ENCODE peak calls at places on chromosomes 13 and 19, in seven cellular contexts. One of them, this sample, is unnamed.

GRCh38 chr13:20340759-20341161 is 108.6 kb upstream of the GJB6 start:
- DNase-seq in epithelial cell of esophagus: peak
- DNase-seq in fibroblast of the aortic adventitia: peak
- DNase-seq in psoas muscle: peak
- DNase-seq in right cardiac atrium: peak
- DNase-seq in aorta: peak
- DNase-seq in cardiac fibroblast: peak
- DNase-seq in this sample: no peak

GRCh38 chr19:791605-792360 is 5.5 kb upstream of the PTBP1 start:
- DNase-seq in epithelial cell of esophagus: no peak
- DNase-seq in fibroblast of the aortic adventitia: no peak
- DNase-seq in psoas muscle: peak
- DNase-seq in right cardiac atrium: peak
- DNase-seq in aorta: no peak
- DNase-seq in cardiac fibroblast: no peak
- DNase-seq in this sample: no peak

GRCh38 chr19:50024719-50025021 is 502 bp downstream of the VRK3 start:
- DNase-seq in epithelial cell of esophagus: no peak
- DNase-seq in fibroblast of the aortic adventitia: no peak
- DNase-seq in psoas muscle: no peak
- DNase-seq in right cardiac atrium: no peak
- DNase-seq in aorta: no peak
- DNase-seq in cardiac fibroblast: no peak
- DNase-seq in this sample: no peak

GRCh38 chr19:41784337-41785239 is 11.8 kb upstream of the CEACAM3 start:
- DNase-seq in epithelial cell of esophagus: no peak
- DNase-seq in fibroblast of the aortic adventitia: no peak
- DNase-seq in psoas muscle: no peak
- DNase-seq in right cardiac atrium: no peak
- DNase-seq in aorta: no peak
- DNase-seq in cardiac fibroblast: no peak
- DNase-seq in this sample: no peak

GRCh38 chr19:1134431-1134830 is 30.6 kb downstream of the GPX4 start:
- DNase-seq in epithelial cell of esophagus: peak
- DNase-seq in fibroblast of the aortic adventitia: peak
- DNase-seq in psoas muscle: no peak
- DNase-seq in right cardiac atrium: no peak
- DNase-seq in aorta: no peak
- DNase-seq in cardiac fibroblast: no peak
- DNase-seq in this sample: no peak

GRCh38 chr19:19562665-19563347 is 24.7 kb downstream of the CILP2 start:
- DNase-seq in epithelial cell of esophagus: no peak
- DNase-seq in fibroblast of the aortic adventitia: no peak
- DNase-seq in psoas muscle: no peak
- DNase-seq in right cardiac atrium: no peak
- DNase-seq in aorta: no peak
- DNase-seq in cardiac fibroblast: no peak
- DNase-seq in this sample: no peak

GRCh38 chr13:21583496-21583895 is 20.5 kb downstream of the MICU2 start:
- DNase-seq in epithelial cell of esophagus: no peak
- DNase-seq in fibroblast of the aortic adventitia: peak
- DNase-seq in psoas muscle: no peak
- DNase-seq in right cardiac atrium: no peak
- DNase-seq in aorta: no peak
- DNase-seq in cardiac fibroblast: peak
- DNase-seq in this sample: no peak

GRCh38 chr19:40640744-40641143 is 39.6 kb downstream of the LTBP4 start:
- DNase-seq in epithelial cell of esophagus: no peak
- DNase-seq in fibroblast of the aortic adventitia: peak
- DNase-seq in psoas muscle: no peak
- DNase-seq in right cardiac atrium: no peak
- DNase-seq in aorta: peak
- DNase-seq in cardiac fibroblast: peak
- DNase-seq in this sample: no peak

GRCh38 chr19:34832581-34833112 is 59.6 kb upstream of the ZNF599 start:
- DNase-seq in epithelial cell of esophagus: no peak
- DNase-seq in fibroblast of the aortic adventitia: no peak
- DNase-seq in psoas muscle: no peak
- DNase-seq in right cardiac atrium: no peak
- DNase-seq in aorta: no peak
- DNase-seq in cardiac fibroblast: no peak
- DNase-seq in this sample: no peak

GRCh38 chr19:50652722-50653121 is 3.5 kb downstream of the C19orf81 start:
- DNase-seq in epithelial cell of esophagus: no peak
- DNase-seq in fibroblast of the aortic adventitia: no peak
- DNase-seq in psoas muscle: no peak
- DNase-seq in right cardiac atrium: no peak
- DNase-seq in aorta: no peak
- DNase-seq in cardiac fibroblast: no peak
- DNase-seq in this sample: no peak

GRCh38 chr13:109509154-109509905 is 277.1 kb downstream of the IRS2 start:
- DNase-seq in epithelial cell of esophagus: peak
- DNase-seq in fibroblast of the aortic adventitia: peak
- DNase-seq in psoas muscle: no peak
- DNase-seq in right cardiac atrium: no peak
- DNase-seq in aorta: no peak
- DNase-seq in cardiac fibroblast: peak
- DNase-seq in this sample: no peak

GRCh38 chr19:35026418-35026817 is 3.9 kb upstream of the SCN1B start:
- DNase-seq in epithelial cell of esophagus: no peak
- DNase-seq in fibroblast of the aortic adventitia: no peak
- DNase-seq in psoas muscle: no peak
- DNase-seq in right cardiac atrium: no peak
- DNase-seq in aorta: no peak
- DNase-seq in cardiac fibroblast: no peak
- DNase-seq in this sample: no peak

GRCh38 chr13:65236841-65237418 is 1993.2 kb downstream of the PCDH9 start:
- DNase-seq in epithelial cell of esophagus: no peak
- DNase-seq in fibroblast of the aortic adventitia: no peak
- DNase-seq in psoas muscle: no peak
- DNase-seq in right cardiac atrium: no peak
- DNase-seq in aorta: no peak
- DNase-seq in cardiac fibroblast: no peak
- DNase-seq in this sample: no peak

GRCh38 chr19:7978196-7978825 is 27.1 kb downstream of the ELAVL1 start:
- DNase-seq in epithelial cell of esophagus: peak
- DNase-seq in fibroblast of the aortic adventitia: no peak
- DNase-seq in psoas muscle: no peak
- DNase-seq in right cardiac atrium: no peak
- DNase-seq in aorta: no peak
- DNase-seq in cardiac fibroblast: no peak
- DNase-seq in this sample: no peak

GRCh38 chr13:51158365-51158764 is 47.3 kb upstream of the C13orf42 start:
- DNase-seq in epithelial cell of esophagus: no peak
- DNase-seq in fibroblast of the aortic adventitia: no peak
- DNase-seq in psoas muscle: no peak
- DNase-seq in right cardiac atrium: no peak
- DNase-seq in aorta: no peak
- DNase-seq in cardiac fibroblast: no peak
- DNase-seq in this sample: no peak

GRCh38 chr19:2235026-2235395 is 1.1 kb downstream of the PLEKHJ1 start:
- DNase-seq in epithelial cell of esophagus: peak
- DNase-seq in fibroblast of the aortic adventitia: no peak
- DNase-seq in psoas muscle: no peak
- DNase-seq in right cardiac atrium: no peak
- DNase-seq in aorta: no peak
- DNase-seq in cardiac fibroblast: no peak
- DNase-seq in this sample: no peak

GRCh38 chr13:73421310-73421912 is 362.6 kb downstream of the KLF5 start:
- DNase-seq in epithelial cell of esophagus: peak
- DNase-seq in fibroblast of the aortic adventitia: peak
- DNase-seq in psoas muscle: no peak
- DNase-seq in right cardiac atrium: no peak
- DNase-seq in aorta: no peak
- DNase-seq in cardiac fibroblast: peak
- DNase-seq in this sample: peak

GRCh38 chr19:37565370-37565669 is 29.3 kb downstream of the ZNF571 start:
- DNase-seq in epithelial cell of esophagus: no peak
- DNase-seq in fibroblast of the aortic adventitia: no peak
- DNase-seq in psoas muscle: no peak
- DNase-seq in right cardiac atrium: no peak
- DNase-seq in aorta: no peak
- DNase-seq in cardiac fibroblast: no peak
- DNase-seq in this sample: no peak

GRCh38 chr13:78777973-78778372 is 119.0 kb upstream of the OBI1 start:
- DNase-seq in epithelial cell of esophagus: no peak
- DNase-seq in fibroblast of the aortic adventitia: no peak
- DNase-seq in psoas muscle: no peak
- DNase-seq in right cardiac atrium: no peak
- DNase-seq in aorta: no peak
- DNase-seq in cardiac fibroblast: no peak
- DNase-seq in this sample: no peak

DNA sequence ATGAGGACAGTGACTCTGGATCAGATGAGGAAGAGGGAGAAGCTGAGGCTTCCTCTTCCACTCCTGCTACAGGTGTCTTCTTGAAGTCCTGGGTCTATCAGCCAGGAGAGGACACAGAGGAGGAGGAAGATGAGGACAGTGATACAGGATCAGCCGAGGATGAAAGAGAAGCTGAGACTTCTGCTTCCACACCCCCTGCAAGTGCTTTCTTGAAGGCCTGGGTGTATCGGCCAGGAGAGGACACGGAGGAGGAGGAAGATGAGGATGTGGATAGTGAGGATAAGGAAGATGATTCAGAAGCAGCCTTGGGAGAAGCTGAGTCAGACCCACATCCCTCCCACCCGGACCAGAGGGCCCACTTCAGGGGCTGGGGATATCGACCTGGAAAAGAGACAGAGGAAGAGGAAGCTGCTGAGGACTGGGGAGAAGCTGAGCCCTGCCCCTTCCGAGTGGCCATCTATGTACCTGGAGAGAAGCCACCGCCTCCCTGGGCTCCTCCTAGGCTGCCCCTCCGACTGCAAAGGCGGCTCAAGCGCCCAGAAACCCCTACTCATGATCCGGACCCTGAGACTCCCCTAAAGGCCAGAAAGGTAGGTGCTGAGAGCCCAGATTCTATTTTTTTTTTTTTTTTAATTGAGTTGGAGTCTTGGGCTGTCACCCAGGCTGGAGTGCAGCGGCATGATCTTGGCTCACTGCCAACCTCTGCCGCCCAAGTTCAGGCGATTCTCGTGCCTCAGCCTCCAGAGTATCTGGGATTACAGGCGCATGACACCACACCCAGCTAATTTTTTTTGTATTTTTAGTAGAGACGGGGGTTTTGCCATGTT is 2.3 kb downstream of the PPP1R15A start:
- DNase-seq in epithelial cell of esophagus: peak
- DNase-seq in fibroblast of the aortic adventitia: peak
- DNase-seq in psoas muscle: no peak
- DNase-seq in right cardiac atrium: peak
- DNase-seq in aorta: peak
- DNase-seq in cardiac fibroblast: peak
- DNase-seq in this sample: peak
- H3K4me3 ChIP-seq in epithelial cell of esophagus: peak
- H3K4me3 ChIP-seq in fibroblast of the aortic adventitia: peak
- H3K4me3 ChIP-seq in psoas muscle: peak
- H3K4me3 ChIP-seq in right cardiac atrium: peak
- H3K4me3 ChIP-seq in aorta: peak
- H3K4me3 ChIP-seq in cardiac fibroblast: peak
- H3K4me3 ChIP-seq in this sample: peak

DNA sequence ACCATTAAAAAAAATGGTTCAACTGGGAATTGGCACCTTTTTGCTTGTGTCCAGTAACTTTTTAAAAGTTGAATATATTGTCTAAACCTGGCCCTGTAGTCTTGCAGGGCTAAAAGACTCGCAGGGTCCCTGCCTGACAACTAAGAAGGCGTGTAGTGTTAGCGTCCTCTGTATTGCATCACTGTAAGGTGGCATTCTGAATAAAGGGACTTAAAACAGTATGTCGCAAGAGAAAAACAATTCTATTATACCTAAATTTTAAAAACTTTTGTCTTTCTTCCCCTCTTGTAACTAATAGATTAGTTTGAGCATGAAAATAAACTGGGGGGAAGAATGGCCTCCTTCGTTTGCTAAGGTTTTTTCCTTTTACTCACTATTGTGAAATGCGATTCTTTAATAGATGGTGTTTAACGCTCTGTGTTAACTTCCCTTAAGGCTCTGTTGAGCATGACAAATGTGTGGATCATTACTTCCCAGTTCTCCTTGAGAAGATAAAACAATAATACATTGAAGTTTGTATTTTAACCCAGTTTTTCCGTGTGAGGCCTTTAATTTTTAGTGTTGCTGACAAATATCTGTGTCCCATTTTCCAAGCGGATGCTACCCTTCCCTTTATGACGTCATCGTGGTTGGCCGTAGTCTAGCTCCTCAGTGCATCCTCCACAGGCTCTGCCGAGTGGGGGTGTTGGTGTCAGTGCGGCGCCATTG is 134.6 kb downstream of the KATNAL1 start:
- DNase-seq in epithelial cell of esophagus: no peak
- DNase-seq in fibroblast of the aortic adventitia: no peak
- DNase-seq in psoas muscle: no peak
- DNase-seq in right cardiac atrium: no peak
- DNase-seq in aorta: no peak
- DNase-seq in cardiac fibroblast: peak
- DNase-seq in this sample: no peak
- H3K4me3 ChIP-seq in epithelial cell of esophagus: no peak
- H3K4me3 ChIP-seq in fibroblast of the aortic adventitia: no peak
- H3K4me3 ChIP-seq in psoas muscle: no peak
- H3K4me3 ChIP-seq in right cardiac atrium: no peak
- H3K4me3 ChIP-seq in aorta: no peak
- H3K4me3 ChIP-seq in cardiac fibroblast: no peak
- H3K4me3 ChIP-seq in this sample: no peak

GRCh38 chr13:99970761-99971575 is 599 bp downstream of the ZIC5 start:
- DNase-seq in epithelial cell of esophagus: no peak
- DNase-seq in fibroblast of the aortic adventitia: no peak
- DNase-seq in psoas muscle: no peak
- DNase-seq in right cardiac atrium: no peak
- DNase-seq in aorta: no peak
- DNase-seq in cardiac fibroblast: no peak
- DNase-seq in this sample: no peak
- H3K4me3 ChIP-seq in epithelial cell of esophagus: no peak
- H3K4me3 ChIP-seq in fibroblast of the aortic adventitia: no peak
- H3K4me3 ChIP-seq in psoas muscle: peak
- H3K4me3 ChIP-seq in right cardiac atrium: peak
- H3K4me3 ChIP-seq in aorta: peak
- H3K4me3 ChIP-seq in cardiac fibroblast: no peak
- H3K4me3 ChIP-seq in this sample: no peak

DNA sequence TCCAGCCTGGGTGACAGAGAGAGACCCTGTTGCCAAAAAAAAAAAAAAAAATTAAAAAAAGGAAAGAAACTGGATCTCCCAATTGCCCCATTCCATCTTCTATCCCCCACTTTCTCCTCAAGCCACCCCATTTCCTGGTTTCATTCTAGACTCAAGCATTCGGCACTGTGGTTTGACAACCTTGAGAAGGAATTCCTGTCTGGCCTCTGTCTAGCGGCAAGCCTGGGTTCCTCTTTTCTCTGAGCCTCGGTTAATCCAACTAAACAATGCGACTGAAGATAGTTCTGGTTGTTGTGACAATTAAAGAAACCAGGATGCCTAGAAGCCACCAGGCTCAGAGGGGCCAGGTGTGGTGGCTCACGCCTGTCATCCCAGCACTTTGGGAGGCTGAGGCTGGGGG is 3.3 kb upstream of the C3 start:
- DNase-seq in epithelial cell of esophagus: no peak
- DNase-seq in fibroblast of the aortic adventitia: peak
- DNase-seq in psoas muscle: no peak
- DNase-seq in right cardiac atrium: no peak
- DNase-seq in aorta: peak
- DNase-seq in cardiac fibroblast: peak
- DNase-seq in this sample: no peak
- H3K4me3 ChIP-seq in epithelial cell of esophagus: no peak
- H3K4me3 ChIP-seq in fibroblast of the aortic adventitia: no peak
- H3K4me3 ChIP-seq in psoas muscle: no peak
- H3K4me3 ChIP-seq in right cardiac atrium: no peak
- H3K4me3 ChIP-seq in aorta: no peak
- H3K4me3 ChIP-seq in cardiac fibroblast: no peak
- H3K4me3 ChIP-seq in this sample: no peak